ENCODE peak calls at places on chromosomes 6 and 20, in nine cellular contexts. Z is IMR-90, J is heart left ventricle, P is spleen, L is esophagus squamous epithelium, V is uterus, X is ovary, N is transverse colon, F is sigmoid colon. D is an unnamed sample.

GRCh38 chr6:152605342-152605741 is 31.8 kb downstream of the SYNE1 start:
- DNase-seq in Z (peak; percentile 58), J (no peak), P (no peak), L (no peak), V (no peak), X (no peak), N (no peak), F (no peak), D (no peak)

GRCh38 chr20:44475372-44475693 is 341 bp upstream of the TTPAL start:
- DNase-seq in Z (no peak), J (no peak), P (no peak), L (no peak), V (no peak), X (no peak), N (no peak), F (no peak), D (no peak)

GRCh38 chr6:142811923-142812322 is 133.1 kb downstream of the HIVEP2 start:
- DNase-seq in Z (no peak), J (no peak), P (no peak), L (no peak), V (no peak), X (no peak), N (no peak), F (no peak), D (no peak)

GRCh38 chr6:166582258-166582657 is 4.2 kb downstream of the RAMACL start:
- DNase-seq in Z (no peak), J (no peak), P (no peak), L (no peak), V (no peak), X (no peak), N (no peak), F (no peak), D (no peak)

GRCh38 chr6:148831531-148831930 is 84.7 kb downstream of the UST start:
- DNase-seq in Z (peak; percentile 50), J (no peak), P (no peak), L (no peak), V (no peak), X (no peak), N (no peak), F (no peak), D (no peak)

GRCh38 chr6:170108890-170109587 is 181.8 kb downstream of the DLL1 start:
- DNase-seq in Z (no peak), J (peak; percentile 18), P (peak; percentile 51), L (no peak), V (peak; percentile 1), X (no peak), N (no peak), F (peak; percentile 35), D (no peak)

GRCh38 chr20:33401922-33402369 is 627 bp upstream of the CDK5RAP1 start:
- DNase-seq in Z (no peak), J (no peak), P (no peak), L (no peak), V (no peak), X (no peak), N (no peak), F (no peak), D (no peak)

GRCh38 chr6:12769556-12770255 is 53.1 kb downstream of the PHACTR1 start:
- DNase-seq in Z (no peak), J (no peak), P (no peak), L (no peak), V (no peak), X (no peak), N (no peak), F (no peak), D (no peak)

GRCh38 chr6:79468116-79468515 is 69.1 kb downstream of the LCA5 start:
- DNase-seq in Z (peak; percentile 34), J (no peak), P (no peak), L (no peak), V (no peak), X (no peak), N (no peak), F (no peak), D (no peak)

GRCh38 chr6:113048741-113049140 is 701.6 kb downstream of the RFPL4B start:
- DNase-seq in Z (peak; percentile 45), J (no peak), P (no peak), L (no peak), V (no peak), X (no peak), N (no peak), F (no peak), D (no peak)

GRCh38 chr6:30885481-30885998 is 1.2 kb downstream of the DDR1 start:
- DNase-seq in Z (peak; percentile 18), J (no peak), P (peak; percentile 59), L (no peak), V (no peak), X (no peak), N (peak; percentile 75), F (no peak), D (peak; percentile 72)

GRCh38 chr6:34576286-34576955 is 20.3 kb upstream of the SPDEF start:
- DNase-seq in Z (no peak), J (no peak), P (peak; percentile 47), L (no peak), V (no peak), X (no peak), N (no peak), F (no peak), D (no peak)

GRCh38 chr6:34581561-34581920 is 25.4 kb upstream of the SPDEF start:
- DNase-seq in Z (no peak), J (no peak), P (no peak), L (no peak), V (no peak), X (peak; percentile 28), N (no peak), F (no peak), D (no peak)

GRCh38 chr6:34580707-34581560 is 24.8 kb upstream of the SPDEF start:
- DNase-seq in Z (peak; percentile 18), J (no peak), P (no peak), L (no peak), V (peak; percentile 36), X (peak; percentile 73), N (no peak), F (no peak), D (no peak)

GRCh38 chr6:34575326-34575725 is 19.2 kb upstream of the SPDEF start:
- DNase-seq in Z (no peak), J (no peak), P (no peak), L (no peak), V (no peak), X (no peak), N (no peak), F (no peak), D (no peak)

DNA sequence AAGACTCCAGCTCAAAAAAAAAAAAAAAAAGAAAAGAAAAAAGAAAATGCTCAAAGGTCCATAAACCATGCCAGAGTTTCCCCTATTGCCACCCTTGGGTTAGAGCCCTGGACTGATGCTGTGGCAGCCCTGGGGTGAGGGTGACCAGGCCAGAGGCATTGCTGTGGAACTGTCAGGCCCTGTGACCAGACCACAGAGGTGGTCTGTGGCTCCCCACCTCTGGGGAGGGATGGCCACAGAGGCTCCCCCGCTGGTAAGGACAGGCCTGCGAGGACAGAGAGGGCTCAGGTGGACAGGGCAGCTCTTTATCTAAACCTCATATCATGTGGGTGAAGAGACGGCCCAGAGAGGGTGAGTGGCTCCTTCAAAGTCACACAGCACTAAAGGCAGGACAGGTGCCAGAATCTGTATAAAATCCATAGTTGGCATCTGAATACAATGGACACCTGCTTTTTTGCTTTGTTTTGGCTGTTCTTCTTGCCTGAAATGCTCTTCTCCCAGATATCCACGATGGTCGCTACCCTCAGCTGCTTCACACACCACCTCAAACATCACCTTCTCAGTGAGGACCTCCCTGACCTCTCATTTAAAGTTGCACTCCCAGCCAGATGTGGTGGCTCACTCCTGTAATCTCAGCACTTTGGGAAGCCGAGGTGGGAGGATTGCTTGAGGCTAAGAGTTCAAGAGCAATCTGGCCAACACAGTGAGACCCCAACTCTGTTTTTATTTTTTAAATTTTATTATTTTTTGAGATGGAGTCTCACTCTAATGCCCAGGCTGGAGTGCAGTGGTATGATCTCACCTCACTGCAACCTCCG is 22.5 kb upstream of the SPDEF start:
- DNase-seq in Z (no peak), J (no peak), P (peak; percentile 57), L (no peak), V (no peak), X (no peak), N (no peak), F (no peak), D (no peak)
- H3K36me3 ChIP-seq in Z (no peaks in the 10 kb centered on the region), J (no peaks in the 10 kb centered on the region), P (peaks cover 19% of the 10 kb centered on the region), L (no peaks in the 10 kb centered on the region), V (no peaks in the 10 kb centered on the region), X (no peaks in the 10 kb centered on the region), N (no peaks in the 10 kb centered on the region), F (no peaks in the 10 kb centered on the region), D (no peaks in the 10 kb centered on the region)

GRCh38 chr6:89711801-89712200 is 73.3 kb upstream of the LYRM2 start:
- DNase-seq in Z (no peak), J (no peak), P (no peak), L (no peak), V (no peak), X (no peak), N (no peak), F (no peak), D (no peak)
- TF ChIP-seq POLR2A in Z (no peak), J (no peak), P (no peak), L (no peak), V (no peak), X (no peak), N (no peak), F (no peak), D (no peak)

GRCh38 chr20:1648101-1648500 is 9.5 kb downstream of the SIRPG start:
- DNase-seq in Z (no peak), J (no peak), P (no peak), L (no peak), V (no peak), X (no peak), N (no peak), F (no peak), D (no peak)
- H3K36me3 ChIP-seq in Z (no peaks in the 10 kb centered on the region), J (no peaks in the 10 kb centered on the region), P (peaks cover 13% of the 10 kb centered on the region), L (no peaks in the 10 kb centered on the region), V (no peaks in the 10 kb centered on the region), X (no peaks in the 10 kb centered on the region), N (no peaks in the 10 kb centered on the region), F (no peaks in the 10 kb centered on the region), D (no peaks in the 10 kb centered on the region)

GRCh38 chr20:50415031-50415515 is 95.1 kb upstream of the PTPN1 start:
- DNase-seq in Z (no peak), J (no peak), P (no peak), L (no peak), V (no peak), X (no peak), N (no peak), F (no peak), D (no peak)

GRCh38 chr20:50416269-50416863 is 93.8 kb upstream of the PTPN1 start:
- DNase-seq in Z (no peak), J (no peak), P (no peak), L (no peak), V (no peak), X (no peak), N (no peak), F (no peak), D (peak; percentile 29)

GRCh38 chr20:50417484-50418235 is 92.5 kb upstream of the PTPN1 start:
- DNase-seq in Z (no peak), J (no peak), P (no peak), L (no peak), V (no peak), X (no peak), N (no peak), F (no peak), D (no peak)

GRCh38 chr20:50415516-50416268 is 94.5 kb upstream of the PTPN1 start:
- DNase-seq in Z (peak; percentile 87), J (peak; percentile 99), P (peak; percentile 93), L (peak; percentile 41), V (peak; percentile 100), X (peak; percentile 99), N (peak; percentile 98), F (peak; percentile 100), D (peak; percentile 100)

GRCh38 chr20:50416930-50417329 is 93.3 kb upstream of the PTPN1 start:
- DNase-seq in Z (no peak), J (no peak), P (no peak), L (no peak), V (no peak), X (no peak), N (no peak), F (no peak), D (no peak)
- TF ChIP-seq POLR2A in Z (no peak), J (no peak), P (no peak), L (no peak), V (no peak), X (no peak), N (no peak), F (no peak), D (no peak)